ENCODE peak calls at places on chromosomes 12 and 14, in ten cellular contexts. N is A549, K is breast epithelium, E is foreskin fibroblast, B is lower leg skin, X is lung, R is neural progenitor cell, F is epithelial cell of esophagus, S is left ventricle myocardium inferior, U is fibroblast of the aortic adventitia. V is an unnamed sample.
A peak's percentile ranks its signal among the peaks of the same experiment; 100 is the strongest.

GRCh38 chr14:98647754-98648153 is 624.2 kb downstream of the BCL11B start:
- DNase-seq in N (no peak), K (no peak), E (no peak), B (no peak), X (no peak), R (no peak), F (no peak), S (no peak), U (no peak), V (no peak)

GRCh38 chr12:106179086-106179485 is 40.3 kb upstream of the NUAK1 start:
- DNase-seq in N (no peak), K (no peak), E (peak; percentile 20), B (no peak), X (no peak), R (peak; percentile 36), F (no peak), S (no peak), U (no peak), V (no peak)

GRCh38 chr12:69570000-69570516 is 15.2 kb upstream of the CCT2 start:
- DNase-seq in N (peak; percentile 79), K (no peak), E (peak; percentile 59), B (no peak), X (no peak), R (no peak), F (peak; percentile 83), S (no peak), U (no peak), V (no peak)

GRCh38 chr14:98368214-98368613 is 903.8 kb downstream of the BCL11B start:
- DNase-seq in N (no peak), K (no peak), E (no peak), B (no peak), X (no peak), R (no peak), F (peak; percentile 88), S (no peak), U (no peak), V (no peak)

GRCh38 chr12:22406622-22407021 is 72.1 kb upstream of the ST8SIA1 start:
- DNase-seq in N (no peak), K (no peak), E (no peak), B (no peak), X (no peak), R (no peak), F (peak; percentile 54), S (no peak), U (no peak), V (no peak)

GRCh38 chr12:55847033-55847432 is 4.3 kb upstream of the MMP19 start:
- DNase-seq in N (no peak), K (no peak), E (peak; percentile 83), B (peak; percentile 90), X (no peak), R (no peak), F (peak; percentile 39), S (no peak), U (peak; percentile 67), V (peak; percentile 55)

GRCh38 chr12:108302471-108303311 is 36.4 kb downstream of the CMKLR1 start:
- DNase-seq in N (peak; percentile 68), K (peak; percentile 51), E (peak; percentile 40), B (peak; percentile 97), X (peak; percentile 77), R (peak; percentile 38), F (no peak), S (peak; percentile 88), U (peak; percentile 27), V (peak; percentile 25)

GRCh38 chr14:87869619-87870583 is 123.1 kb downstream of the GALC start:
- DNase-seq in N (no peak), K (no peak), E (peak; percentile 80), B (no peak), X (no peak), R (no peak), F (peak; percentile 89), S (no peak), U (peak; percentile 79), V (no peak)

GRCh38 chr14:29220077-29220476 is 453.5 kb downstream of the FOXG1 start:
- DNase-seq in N (no peak), K (no peak), E (no peak), B (no peak), X (no peak), R (no peak), F (no peak), S (no peak), U (no peak), V (no peak)

GRCh38 chr14:22994762-22995275 is 12.5 kb upstream of the AJUBA start:
- DNase-seq in N (peak; percentile 40), K (peak; percentile 75), E (peak; percentile 74), B (peak; percentile 70), X (peak; percentile 64), R (peak; percentile 55), F (peak; percentile 36), S (no peak), U (peak; percentile 52), V (peak; percentile 75)

GRCh38 chr12:49537709-49538601 is 875 bp upstream of the KCNH3 start:
- DNase-seq in N (no peak), K (no peak), E (peak; percentile 29), B (peak; percentile 80), X (no peak), R (peak; percentile 76), F (peak; percentile 16), S (no peak), U (no peak), V (no peak)

GRCh38 chr12:109458771-109459208 is 18.3 kb downstream of the KCTD10 start:
- DNase-seq in N (no peak), K (no peak), E (peak; percentile 54), B (no peak), X (no peak), R (peak; percentile 66), F (no peak), S (no peak), U (peak; percentile 38), V (no peak)

GRCh38 chr12:131313635-131314034 is 359.9 kb downstream of the ADGRD1 start:
- DNase-seq in N (no peak), K (no peak), E (no peak), B (no peak), X (no peak), R (peak; percentile 13), F (no peak), S (no peak), U (no peak), V (no peak)

GRCh38 chr14:101881426-101881825 is 82.9 kb upstream of the DYNC1H1 start:
- DNase-seq in N (no peak), K (no peak), E (no peak), B (peak; percentile 29), X (no peak), R (no peak), F (no peak), S (no peak), U (no peak), V (no peak)

GRCh38 chr12:95918194-95918993 is 24.0 kb downstream of the CCDC38 start:
- DNase-seq in N (peak; percentile 71), K (no peak), E (peak; percentile 68), B (no peak), X (peak; percentile 48), R (peak; percentile 75), F (peak; percentile 65), S (no peak), U (peak; percentile 57), V (peak; percentile 27)

DNA sequence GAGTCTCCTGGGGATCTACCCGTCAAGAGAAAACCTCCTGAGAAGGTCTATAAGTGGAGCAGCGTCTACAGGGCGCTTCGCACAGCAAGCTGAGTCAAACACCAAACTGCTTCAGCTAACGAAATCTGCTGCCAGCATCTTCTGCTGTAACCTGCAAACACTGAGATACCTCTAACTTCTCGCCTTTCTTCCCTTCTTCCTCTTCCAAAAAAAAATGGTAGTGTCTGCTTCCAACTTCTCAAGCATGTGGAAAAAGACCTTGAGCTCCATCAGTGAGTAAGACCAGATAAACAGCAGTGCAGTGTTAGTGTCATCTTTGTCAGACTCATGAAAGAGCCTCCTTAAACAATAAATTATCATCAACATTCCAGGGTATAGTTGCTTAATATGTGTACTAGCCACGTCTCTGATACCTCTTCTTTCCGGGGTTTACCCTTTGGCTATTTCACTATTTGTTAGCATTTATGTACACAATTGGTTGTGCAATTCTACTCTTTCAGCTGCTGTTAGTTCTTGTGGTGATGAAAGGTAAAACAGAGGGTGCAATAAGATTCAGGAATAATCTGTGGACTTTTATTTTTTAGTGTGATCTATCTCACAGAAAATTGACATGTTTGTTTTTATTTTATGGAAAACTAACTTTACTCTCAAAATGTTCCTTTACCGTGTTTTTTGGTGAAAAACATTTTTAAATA is 81.6 kb downstream of the LLPH start:
- DNase-seq in N (peak; percentile 57), K (no peak), E (peak; percentile 47), B (no peak), X (no peak), R (no peak), F (peak; percentile 90), S (no peak), U (peak; percentile 36), V (no peak)
- TF ChIP-seq CTCF in N (no peak), K (no peak), E (no peak), B (no peak), X (no peak), R (no peak), F (no peak), S (no peak), U (no peak), V (no peak)

DNA sequence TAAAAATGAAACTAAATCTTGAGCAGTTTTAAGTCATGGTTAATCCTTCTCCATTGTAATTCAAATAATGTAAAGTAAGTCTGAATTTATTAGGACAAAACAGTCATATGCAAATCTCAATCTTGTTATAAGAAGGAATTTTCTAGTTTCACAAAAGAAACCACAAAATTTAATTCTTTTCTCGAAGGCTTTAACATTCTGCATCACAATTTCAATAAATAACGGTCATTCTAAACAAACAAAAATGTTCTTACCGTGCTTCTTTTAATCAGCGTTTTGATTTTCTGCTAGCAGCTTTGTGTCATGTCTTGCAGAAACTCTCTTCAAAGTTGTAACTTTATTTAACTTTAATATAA is 225 bp downstream of the CLEC2B start:
- DNase-seq in N (no peak), K (no peak), E (no peak), B (no peak), X (no peak), R (no peak), F (no peak), S (no peak), U (no peak), V (no peak)
- H3K4me3 ChIP-seq in N (peak overlapping the region; percentile 39), K (peak overlapping the region; percentile 67), E (peak overlapping the region; percentile 42), B (peak overlapping the region; percentile 14), X (no peak overlapping the region), R (no peak overlapping the region), F (peak overlapping the region; percentile 55), S (peak overlapping the region; percentile 63), U (peak overlapping the region; percentile 56), V (peak overlapping the region; percentile 42)

DNA sequence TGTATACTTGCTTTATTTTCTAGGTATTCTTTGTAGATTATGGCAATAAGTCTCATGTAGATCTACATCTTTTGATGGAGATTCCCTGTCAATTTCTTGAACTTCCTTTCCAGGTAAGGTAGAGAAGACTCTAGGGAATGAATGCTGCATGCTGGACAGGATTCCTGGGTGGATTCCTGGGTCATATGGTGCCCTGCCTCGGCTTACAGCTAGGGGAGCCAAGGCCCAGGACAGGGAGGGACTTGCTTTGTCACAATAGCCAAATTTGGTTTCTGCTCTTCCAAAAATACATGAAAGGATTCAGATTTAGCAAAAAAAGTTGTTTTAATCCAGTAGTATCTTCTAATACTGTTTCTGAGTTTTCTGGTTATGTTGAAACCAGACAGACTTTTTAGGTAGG is 59.5 kb upstream of the ASPG start:
- DNase-seq in N (no peak), K (no peak), E (no peak), B (no peak), X (no peak), R (peak; percentile 27), F (no peak), S (no peak), U (no peak), V (no peak)
- TF ChIP-seq CTCF in N (no peak), K (no peak), E (no peak), B (no peak), X (no peak), R (peak; percentile 31), F (peak; percentile 17), S (no peak), U (no peak), V (no peak)

GRCh38 chr14:20626274-20626673 is 15.2 kb downstream of the OR6S1 start:
- DNase-seq in N (no peak), K (no peak), E (no peak), B (no peak), X (no peak), R (peak; percentile 12), F (no peak), S (no peak), U (no peak), V (no peak)
- H3K4me3 ChIP-seq in N (peak overlapping the region; percentile 53), K (peak overlapping the region; percentile 55), E (peak overlapping the region; percentile 17), B (no peak overlapping the region), X (no peak overlapping the region), R (peak overlapping the region; percentile 71), F (no peak overlapping the region), S (peak overlapping the region; percentile 53), U (no peak overlapping the region), V (peak overlapping the region; percentile 34)